ENCODE peak calls at places on chromosome 6, in five cellular contexts. N is psoas muscle; G is heart right ventricle; R is effector memory CD4-positive, alpha-beta T cell; U is testis. E is an unnamed sample.

GRCh38 chr6:24340998-24341934 is 16.6 kb downstream of the DCDC2 start:
- DNase-seq in U (no peak), N (no peak), G (no peak), R (no peak), E (no peak)

GRCh38 chr6:56949261-56949660 is 5.6 kb upstream of the BEND6 start:
- DNase-seq in U (no peak), R (no peak), G (no peak), N (no peak), E (no peak)

GRCh38 chr6:136284909-136285308 is 4.7 kb downstream of the BCLAF1 start:
- DNase-seq in R (no peak), N (no peak), U (no peak), G (no peak), E (no peak)

GRCh38 chr6:69835414-69836179 is 30.8 kb upstream of the COL19A1 start:
- DNase-seq in U (peak), R (no peak), N (no peak), G (no peak), E (peak)

GRCh38 chr6:25660512-25660911 is 8.5 kb downstream of the SCGN start:
- DNase-seq in N (no peak), G (no peak), U (no peak), R (no peak), E (peak)

GRCh38 chr6:158816329-158816728 is 2.8 kb downstream of the EZR start:
- DNase-seq in R (no peak), N (no peak), U (peak), G (no peak), E (no peak)

GRCh38 chr6:121506761-121507754 is 71.6 kb downstream of the GJA1 start:
- DNase-seq in U (no peak), R (no peak), N (peak), G (no peak), E (no peak)

GRCh38 chr6:126027601-126028000 is 41.3 kb downstream of the TRMT11 start:
- DNase-seq in U (no peak), N (no peak), R (no peak), G (no peak), E (no peak)

GRCh38 chr6:162554531-162554930 is 173.0 kb downstream of the PRKN start:
- DNase-seq in G (no peak), R (no peak), U (peak), N (no peak), E (no peak)

GRCh38 chr6:41097467-41098090 is 24.8 kb downstream of the NFYA start:
- DNase-seq in N (no peak), G (no peak), R (no peak), U (no peak), E (no peak)

GRCh38 chr6:106253194-106253593 is 72.4 kb downstream of the ATG5 start:
- DNase-seq in U (no peak), G (no peak), R (no peak), N (no peak), E (no peak)

GRCh38 chr6:75024796-75025195 is 181.1 kb downstream of the COL12A1 start:
- DNase-seq in U (no peak), R (no peak), G (no peak), N (no peak), E (no peak)

GRCh38 chr6:170444811-170445211 is 108.3 kb downstream of the PSMB1 start:
- DNase-seq in R (no peak), G (no peak), U (no peak), N (no peak), E (no peak)

DNA sequence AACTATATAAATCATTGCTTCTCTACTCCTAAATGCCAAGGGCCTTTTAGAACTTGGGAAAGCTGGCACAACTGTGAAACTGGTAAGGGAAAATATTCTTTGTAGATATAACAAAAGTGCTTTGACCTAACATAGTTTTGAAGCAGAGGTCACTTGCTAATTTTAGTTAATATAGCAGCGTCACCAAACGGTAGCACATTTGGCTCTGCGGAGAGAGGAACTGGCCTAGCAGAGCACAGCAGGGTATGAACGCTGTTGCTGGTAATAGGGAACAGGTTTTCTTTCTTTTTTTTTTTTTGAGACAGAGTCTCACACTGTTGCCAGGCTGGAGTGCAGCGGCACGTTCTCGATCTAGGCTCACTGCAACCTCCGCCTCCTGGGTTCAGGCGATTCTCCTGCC is 67.4 kb downstream of the ECT2L start:
- DNase-seq in U (no peak), G (peak), N (no peak), R (no peak), E (no peak)
- H3K27ac ChIP-seq in U (no peak), G (peak), N (no peak), R (no peak), E (no peak)

GRCh38 chr6:31528307-31528777 is 420 bp upstream of the MCCD1 start:
- DNase-seq in U (no peak), N (no peak), G (no peak), R (no peak), E (no peak)

GRCh38 chr6:31529329-31530150 is 778 bp downstream of the MCCD1 start:
- DNase-seq in R (no peak), G (no peak), N (no peak), U (no peak), E (peak)

GRCh38 chr6:31531162-31531561 is 2.4 kb downstream of the MCCD1 start:
- DNase-seq in R (no peak), N (no peak), U (no peak), G (no peak), E (no peak)

GRCh38 chr6:31530659-31531058 is 1.9 kb downstream of the MCCD1 start:
- DNase-seq in N (no peak), R (no peak), G (no peak), U (no peak), E (no peak)

DNA sequence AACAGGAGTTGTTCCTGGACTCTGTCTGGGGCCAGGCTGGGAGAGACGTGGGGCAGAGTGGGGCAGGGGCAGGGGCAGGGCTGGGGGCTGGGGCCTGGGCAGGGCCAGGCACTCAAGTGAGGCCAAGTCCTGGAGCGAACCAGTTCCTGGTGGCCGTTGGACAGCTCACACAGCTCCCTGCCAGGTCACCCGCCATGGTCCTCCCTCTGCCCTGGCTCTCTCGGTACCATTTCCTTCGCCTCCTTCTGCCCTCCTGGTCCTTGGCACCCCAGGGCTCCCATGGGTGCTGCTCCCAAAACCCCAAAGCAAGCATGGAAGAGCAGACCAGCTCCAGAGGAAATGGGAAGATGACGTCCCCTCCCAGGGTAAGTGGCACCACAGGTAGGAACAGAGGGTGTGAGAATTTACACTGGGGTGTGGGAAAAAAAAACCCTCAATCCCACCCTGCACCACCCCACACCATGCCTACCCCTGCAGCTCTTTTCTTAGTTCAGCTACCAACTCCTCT is at the start of gene MCCD1:
- DNase-seq in G (no peak), N (no peak), R (no peak), U (no peak), E (no peak)
- H3K4me3 ChIP-seq in G (no peak), N (no peak), R (no peak), U (no peak), E (no peak)

GRCh38 chr6:28004350-28005123 is 47.5 kb downstream of the OR2B6 start:
- DNase-seq in G (no peak), R (no peak), N (no peak), U (no peak), E (no peak)
- H3K27ac ChIP-seq in G (no peak), R (no peak), N (no peak), U (no peak), E (no peak)

GRCh38 chr6:43301081-43301870 is 3.2 kb downstream of the SLC22A7 start:
- DNase-seq in N (no peak), U (no peak), G (no peak), R (no peak), E (no peak)

GRCh38 chr6:43297644-43298564 is at the start of gene SLC22A7:
- DNase-seq in N (no peak), R (no peak), G (peak), U (peak), E (no peak)

GRCh38 chr6:43296780-43297494 is 1.1 kb upstream of the SLC22A7 start:
- DNase-seq in N (no peak), R (no peak), G (no peak), U (no peak), E (no peak)

GRCh38 chr6:43299338-43300293 is 1.6 kb downstream of the SLC22A7 start:
- DNase-seq in G (no peak), R (no peak), U (no peak), N (no peak), E (no peak)

DNA sequence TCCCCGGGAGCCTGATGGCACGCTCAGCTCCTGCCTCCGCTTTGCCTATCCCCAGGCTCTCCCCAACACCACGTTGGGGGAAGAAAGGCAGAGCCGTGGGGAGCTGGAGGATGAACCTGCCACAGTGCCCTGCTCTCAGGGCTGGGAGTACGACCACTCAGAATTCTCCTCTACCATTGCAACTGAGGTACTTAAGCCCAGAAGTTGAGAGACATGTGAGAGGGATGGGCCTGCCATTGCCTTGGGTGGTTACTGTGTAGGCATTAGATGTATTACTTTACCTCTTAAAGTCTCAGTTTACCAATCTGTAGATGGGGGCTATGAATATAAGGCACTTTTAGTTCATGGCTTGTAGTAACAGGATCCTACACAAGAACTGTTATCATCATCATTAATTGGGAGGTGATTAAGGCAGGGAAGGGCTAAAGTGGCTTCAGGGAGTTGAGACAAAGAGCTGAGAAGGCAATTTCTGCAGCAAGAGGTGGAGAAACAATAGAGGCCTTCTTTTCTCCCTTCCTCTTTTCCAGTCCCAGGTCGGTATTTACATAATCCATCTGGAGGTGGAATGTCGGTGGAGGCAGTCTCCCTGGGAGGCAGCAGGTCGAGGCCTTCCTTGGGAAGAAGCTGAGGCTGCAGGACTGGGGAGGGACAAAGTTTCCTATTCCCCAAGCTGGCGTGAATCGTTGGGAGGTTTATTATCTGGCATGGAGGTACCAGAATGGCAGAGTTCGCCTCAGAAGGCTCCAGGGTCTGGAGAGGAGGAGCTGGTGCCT is 691 bp downstream of the SLC22A7 start:
- DNase-seq in R (no peak), N (no peak), G (no peak), U (no peak), E (no peak)
- H3K4me3 ChIP-seq in R (no peak), N (no peak), G (no peak), U (no peak), E (no peak)

GRCh38 chr6:128919412-128919811 is 36.5 kb downstream of the LAMA2 start:
- DNase-seq in N (no peak), G (no peak), U (no peak), R (no peak), E (no peak)

GRCh38 chr6:128914051-128914450 is 31.1 kb downstream of the LAMA2 start:
- DNase-seq in U (no peak), N (no peak), G (no peak), R (no peak), E (no peak)

GRCh38 chr6:128918886-128919285 is 35.9 kb downstream of the LAMA2 start:
- DNase-seq in G (no peak), R (no peak), N (no peak), U (no peak), E (no peak)

DNA sequence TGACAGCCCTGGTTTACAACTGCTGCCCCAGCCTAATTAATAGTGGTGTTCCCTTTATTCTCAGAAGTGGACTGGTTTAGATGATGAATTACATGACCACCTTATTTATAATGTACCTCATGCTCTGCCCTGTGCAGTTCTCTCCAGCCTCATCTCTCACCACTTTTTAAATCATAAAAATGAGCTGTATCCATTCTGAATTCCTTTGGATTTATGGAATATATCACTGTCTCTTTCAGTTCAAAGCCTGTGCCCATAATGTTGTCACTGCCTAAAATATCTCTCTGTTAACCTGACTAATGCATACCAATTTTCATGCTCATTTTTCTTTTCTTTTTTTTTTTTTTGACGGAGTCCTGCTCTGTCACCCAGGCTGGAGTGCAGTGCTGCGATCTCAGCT is 36.9 kb downstream of the LAMA2 start:
- DNase-seq in N (no peak), U (no peak), G (no peak), R (no peak), E (no peak)
- H3K27ac ChIP-seq in N (no peak), U (no peak), G (no peak), R (no peak), E (no peak)

DNA sequence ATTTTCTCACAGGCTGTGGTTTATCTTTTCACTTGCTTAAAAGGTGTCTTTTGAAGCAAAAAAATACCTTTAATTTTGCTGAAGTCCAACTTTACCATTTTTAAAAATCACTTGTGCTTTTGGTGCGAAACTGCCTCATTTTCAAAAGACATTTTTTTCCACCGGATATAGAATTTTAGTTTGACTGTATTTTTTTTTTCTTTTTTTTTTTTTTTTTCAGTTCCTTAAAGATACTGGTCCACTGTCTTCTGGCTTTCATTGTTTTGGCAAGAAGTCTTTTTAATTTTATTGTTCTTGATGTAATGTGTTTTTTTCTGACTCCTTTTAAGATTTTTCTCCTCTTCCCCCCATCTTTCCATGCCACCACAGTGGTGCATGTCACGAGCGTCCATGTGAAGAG is 198.2 kb downstream of the ARID1B start:
- DNase-seq in N (no peak), R (no peak), G (no peak), U (no peak), E (no peak)
- H3K4me3 ChIP-seq in N (no peak), R (no peak), G (no peak), U (no peak), E (no peak)

E was measured in WERI-Rb-1.